ENCODE peak calls at places on chromosome 2, in seven cellular contexts. W, F, C, A, G, L and B are unnamed samples.

GRCh38 chr2:97963880-97964279 is 31.9 kb downstream of the TMEM131 start:
- DNase-seq in W (no peak), F (no peak), C (no peak), A (no peak), G (no peak), L (no peak), B (no peak)

GRCh38 chr2:158718851-158719250 is 76.3 kb upstream of the DAPL1 start:
- DNase-seq in W (peak; percentile 78), F (no peak), C (no peak), A (no peak), G (no peak), L (no peak), B (no peak)

GRCh38 chr2:47867205-47867604 is 39.1 kb downstream of the FBXO11 start:
- DNase-seq in W (peak; percentile 86), F (peak; percentile 55), C (no peak), A (no peak), G (peak; percentile 56), L (peak; percentile 50), B (no peak)

GRCh38 chr2:71759056-71759455 is 305.7 kb downstream of the DYSF start:
- DNase-seq in W (peak; percentile 53), F (no peak), C (no peak), A (no peak), G (no peak), L (no peak), B (no peak)

GRCh38 chr2:55618025-55618648 is 715 bp upstream of the PPP4R3B start:
- DNase-seq in W (no peak), F (no peak), C (no peak), A (peak; percentile 44), G (peak; percentile 39), L (no peak), B (peak; percentile 64)

GRCh38 chr2:96927420-96928171 is 57.7 kb upstream of the SEMA4C start:
- DNase-seq in W (peak; percentile 60), F (no peak), C (no peak), A (peak; percentile 98), G (peak; percentile 6), L (no peak), B (no peak)

GRCh38 chr2:205496777-205497176 is 185.5 kb upstream of the NRP2 start:
- DNase-seq in W (no peak), F (no peak), C (no peak), A (no peak), G (no peak), L (peak; percentile 81), B (no peak)

GRCh38 chr2:86821306-86821705 is 30.6 kb upstream of the CD8A start:
- DNase-seq in W (no peak), F (no peak), C (no peak), A (no peak), G (no peak), L (no peak), B (no peak)

GRCh38 chr2:174051741-174052638 is 86.8 kb upstream of the SP3 start:
- DNase-seq in W (peak; percentile 24), F (no peak), C (no peak), A (no peak), G (peak; percentile 24), L (peak; percentile 44), B (no peak)

GRCh38 chr2:71347517-71347916 is 15.9 kb downstream of the ZNF638 start:
- DNase-seq in W (peak; percentile 30), F (no peak), C (no peak), A (no peak), G (peak; percentile 48), L (no peak), B (peak; percentile 76)

GRCh38 chr2:100213595-100213994 is 71.2 kb upstream of the AFF3 start:
- DNase-seq in W (no peak), F (no peak), C (no peak), A (no peak), G (no peak), L (no peak), B (no peak)

GRCh38 chr2:7919510-7919909 is 762.3 kb upstream of the ID2 start:
- DNase-seq in W (peak; percentile 45), F (no peak), C (no peak), A (no peak), G (no peak), L (no peak), B (no peak)

GRCh38 chr2:60149151-60149550 is 404.3 kb downstream of the BCL11A start:
- DNase-seq in W (no peak), F (no peak), C (no peak), A (no peak), G (no peak), L (no peak), B (no peak)

GRCh38 chr2:105812180-105813044 is 67.7 kb downstream of the NCK2 start:
- DNase-seq in W (peak; percentile 83), F (peak; percentile 49), C (no peak), A (peak; percentile 88), G (no peak), L (peak; percentile 15), B (no peak)

GRCh38 chr2:134122610-134123009 is 131.3 kb upstream of the MGAT5 start:
- DNase-seq in W (no peak), F (no peak), C (no peak), A (peak; percentile 29), G (no peak), L (no peak), B (no peak)

GRCh38 chr2:10911291-10912075 is at the start of gene KCNF1:
- DNase-seq in W (peak; percentile 52), F (no peak), C (no peak), A (peak; percentile 90), G (peak; percentile 75), L (no peak), B (no peak)

GRCh38 chr2:101627284-101628049 is 70.0 kb upstream of the MAP4K4 start:
- DNase-seq in W (no peak), F (no peak), C (no peak), A (no peak), G (no peak), L (no peak), B (no peak)

GRCh38 chr2:288002-288742 is at the start of gene ALKAL2:
- DNase-seq in W (no peak), F (no peak), C (no peak), A (no peak), G (peak; percentile 27), L (no peak), B (no peak)

GRCh38 chr2:171837736-171838135 is 56.3 kb downstream of the SLC25A12 start:
- DNase-seq in W (no peak), F (no peak), C (no peak), A (no peak), G (no peak), L (peak; percentile 31), B (no peak)

GRCh38 chr2:189835855-189836558 is 51.8 kb downstream of the PMS1 start:
- DNase-seq in W (peak; percentile 24), F (no peak), C (no peak), A (no peak), G (no peak), L (no peak), B (no peak)

GRCh38 chr2:176648691-176649297 is 379.6 kb downstream of the MTX2 start:
- DNase-seq in W (no peak), F (no peak), C (no peak), A (no peak), G (no peak), L (no peak), B (no peak)

GRCh38 chr2:113869253-113869652 is 20.6 kb upstream of the ACTR3 start:
- DNase-seq in W (no peak), F (no peak), C (no peak), A (no peak), G (no peak), L (no peak), B (no peak)

GRCh38 chr2:205352593-205352992 is 329.7 kb upstream of the NRP2 start:
- DNase-seq in W (no peak), F (no peak), C (no peak), A (no peak), G (no peak), L (peak; percentile 30), B (no peak)

GRCh38 chr2:24317491-24317920 is 42.8 kb downstream of the ITSN2 start:
- DNase-seq in W (peak; percentile 16), F (no peak), C (no peak), A (no peak), G (no peak), L (no peak), B (no peak)

GRCh38 chr2:202555354-202555753 is 79.4 kb upstream of the FAM117B start:
- DNase-seq in W (peak; percentile 4), F (no peak), C (no peak), A (no peak), G (no peak), L (no peak), B (no peak)

GRCh38 chr2:29293830-29294438 is 178.7 kb downstream of the CLIP4 start:
- DNase-seq in W (peak; percentile 24), F (no peak), C (no peak), A (no peak), G (peak; percentile 51), L (no peak), B (peak; percentile 62)

GRCh38 chr2:240182966-240183365 is 42.5 kb upstream of the OTOS start:
- DNase-seq in W (no peak), F (no peak), C (no peak), A (peak; percentile 38), G (no peak), L (no peak), B (no peak)

GRCh38 chr2:45379399-45380087 is 231.5 kb downstream of the SRBD1 start:
- DNase-seq in W (no peak), F (no peak), C (no peak), A (no peak), G (no peak), L (no peak), B (no peak)

GRCh38 chr2:12325806-12326205 is 390.9 kb upstream of the TRIB2 start:
- DNase-seq in W (peak; percentile 94), F (no peak), C (no peak), A (no peak), G (peak; percentile 40), L (peak; percentile 47), B (no peak)

GRCh38 chr2:128752691-128753263 is 434.1 kb upstream of the HS6ST1 start:
- DNase-seq in W (no peak), F (no peak), C (no peak), A (no peak), G (no peak), L (no peak), B (peak; percentile 85)

GRCh38 chr2:50328680-50329079 is 703.3 kb downstream of the NRXN1 start:
- DNase-seq in W (no peak), F (no peak), C (no peak), A (no peak), G (no peak), L (no peak), B (no peak)

GRCh38 chr2:174553811-174554493 is 43.7 kb downstream of the WIPF1 start:
- DNase-seq in W (no peak), F (no peak), C (no peak), A (no peak), G (no peak), L (no peak), B (peak; percentile 78)

GRCh38 chr2:158184001-158184400 is 82.3 kb downstream of the UPP2 start:
- DNase-seq in W (no peak), F (no peak), C (no peak), A (no peak), G (no peak), L (no peak), B (no peak)

GRCh38 chr2:128687551-128687945 is 368.9 kb upstream of the HS6ST1 start:
- DNase-seq in W (no peak), F (no peak), C (no peak), A (no peak), G (no peak), L (no peak), B (no peak)

GRCh38 chr2:224982910-224983688 is 59.2 kb downstream of the DOCK10 start:
- DNase-seq in W (peak; percentile 76), F (peak; percentile 74), C (no peak), A (no peak), G (no peak), L (no peak), B (no peak)

GRCh38 chr2:165582409-165582808 is 112.9 kb downstream of the CSRNP3 start:
- DNase-seq in W (no peak), F (no peak), C (no peak), A (no peak), G (no peak), L (no peak), B (no peak)

GRCh38 chr2:38190542-38191218 is 114.7 kb upstream of the CYP1B1 start:
- DNase-seq in W (peak; percentile 83), F (peak; percentile 93), C (no peak), A (no peak), G (no peak), L (no peak), B (no peak)